ENCODE peak calls at places on chromosomes 12 and 14, in four cellular contexts. X is CD8-positive, alpha-beta T cell; A is left ventricle myocardium inferior; N is hepatocyte. J is an unnamed sample.

GRCh38 chr14:29821665-29822429 is 105.8 kb downstream of the PRKD1 start:
- DNase-seq in X (no peak), A (no peak), N (no peak), J (no peak)

GRCh38 chr12:47882796-47883546 is 21.8 kb downstream of the VDR start:
- DNase-seq in X (no peak), A (no peak), N (no peak), J (no peak)

GRCh38 chr14:23624830-23625404 is 11.2 kb upstream of the DHRS2 start:
- DNase-seq in X (no peak), A (no peak), N (no peak), J (no peak)

GRCh38 chr14:81211844-81212243 is 8.9 kb downstream of the GTF2A1 start:
- DNase-seq in X (peak), A (peak), N (peak), J (peak)

GRCh38 chr12:91986084-91986483 is 159.6 kb downstream of the BTG1 start:
- DNase-seq in X (no peak), A (no peak), N (no peak), J (no peak)

GRCh38 chr12:92463171-92463570 is 239.6 kb upstream of the PLEKHG7 start:
- DNase-seq in X (no peak), A (no peak), N (no peak), J (no peak)

GRCh38 chr14:100879194-100879593 is 24.3 kb downstream of the RTL1 start:
- DNase-seq in X (no peak), A (no peak), N (no peak), J (no peak)

GRCh38 chr14:26597136-26598080 is at the start of gene NOVA1:
- DNase-seq in X (no peak), A (peak), N (peak), J (no peak)

GRCh38 chr14:102492523-102492910 is 17.1 kb downstream of the ANKRD9 start:
- DNase-seq in X (no peak), A (no peak), N (no peak), J (no peak)

GRCh38 chr12:3157581-3158328 is 80.6 kb downstream of the TSPAN9 start:
- DNase-seq in X (no peak), A (no peak), N (no peak), J (no peak)

GRCh38 chr12:62130400-62130799 is 129.8 kb upstream of the USP15 start:
- DNase-seq in X (no peak), A (no peak), N (no peak), J (no peak)

GRCh38 chr12:114399664-114400211 is 6.2 kb downstream of the TBX5 start:
- DNase-seq in X (no peak), A (no peak), N (peak), J (no peak)

GRCh38 chr14:25111061-25111601 is 61.2 kb upstream of the STXBP6 start:
- DNase-seq in X (no peak), A (no peak), N (peak), J (no peak)

DNA sequence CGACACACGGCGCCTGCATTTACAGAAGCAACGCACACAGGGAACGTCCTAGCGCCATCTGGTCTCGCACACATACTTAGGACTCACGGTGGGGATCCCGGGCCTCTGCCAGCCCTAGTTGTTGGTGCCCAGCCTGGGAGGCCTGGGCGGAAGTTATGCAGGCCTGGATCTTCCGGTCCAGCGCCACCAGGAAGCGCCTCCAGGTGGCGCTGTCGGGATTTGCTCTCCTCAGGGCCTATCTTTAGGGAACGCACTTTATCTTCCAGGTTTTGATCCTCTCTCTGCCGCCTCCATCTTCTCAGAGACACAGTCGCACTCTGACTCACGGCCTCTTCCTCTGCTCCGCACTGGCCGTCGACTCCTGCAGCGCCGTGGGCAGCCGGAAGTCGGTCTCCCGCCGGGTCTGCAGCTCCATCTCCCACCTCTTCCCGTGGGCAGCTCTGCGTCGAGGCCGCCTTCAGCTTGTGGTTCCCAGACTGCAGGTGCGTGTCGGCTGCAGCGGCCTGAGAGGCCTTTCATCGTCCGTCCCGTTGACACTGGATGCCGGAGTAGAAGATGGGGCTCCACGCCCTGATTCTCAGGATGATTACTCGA is 760.4 kb downstream of the TMEM121 start:
- DNase-seq in X (peak), A (no peak), N (no peak), J (peak)
- TF ChIP-seq CTCF in X (peak), A (no peak), N (no peak), J (peak)

DNA sequence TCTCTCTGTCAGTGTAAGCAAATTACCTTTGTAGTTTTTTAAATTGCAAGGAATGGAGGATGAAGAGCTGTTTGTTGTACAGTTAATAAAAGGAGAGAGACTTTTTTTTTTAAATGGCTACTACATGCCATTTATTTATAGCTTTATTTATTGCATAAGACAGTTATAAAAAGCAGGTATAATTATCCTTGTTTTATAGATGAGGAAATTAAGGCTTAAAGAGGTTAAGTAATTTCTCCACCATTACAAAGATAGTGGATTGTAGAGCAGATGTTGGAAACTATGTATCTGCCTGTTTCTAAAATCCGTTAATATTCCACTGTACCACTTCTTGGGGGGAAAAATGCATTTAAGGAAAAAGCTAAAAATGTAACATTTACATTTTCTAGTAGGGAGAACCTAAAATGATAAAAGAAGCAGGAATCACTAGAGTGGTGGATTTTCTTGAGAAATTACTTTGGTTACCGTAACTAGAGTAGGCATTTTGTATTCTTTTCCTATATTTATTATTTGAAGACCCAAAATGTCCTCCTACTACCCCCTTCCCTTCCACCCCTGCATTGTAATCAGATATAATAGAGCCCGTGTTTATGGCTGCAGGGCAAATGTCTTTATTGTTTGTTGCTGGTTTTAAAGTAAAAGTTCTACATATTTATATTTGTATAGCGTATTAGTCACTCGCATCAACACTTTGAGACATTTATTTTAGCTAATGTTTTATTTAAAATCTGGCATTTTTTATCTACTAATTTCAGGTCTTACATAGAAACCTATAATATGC is 2.3 kb downstream of the SNAPC1 start:
- DNase-seq in X (no peak), A (no peak), N (no peak), J (no peak)
- H3K4me3 ChIP-seq in X (no peak), A (peak), N (no peak), J (peak)

GRCh38 chr14:94372021-94372605 is 16.3 kb downstream of the SERPINA1 start:
- DNase-seq in X (no peak), A (no peak), N (no peak), J (no peak)
- TF ChIP-seq CTCF in X (no peak), A (no peak), N (no peak), J (peak)

GRCh38 chr12:89346741-89347324 is 5.5 kb downstream of the DUSP6 start:
- DNase-seq in X (no peak), A (peak), N (no peak), J (peak)
- H3K4me3 ChIP-seq in X (no peak), A (peak), N (no peak), J (peak)

GRCh38 chr12:19507823-19508222 is 68.5 kb downstream of the AEBP2 start:
- DNase-seq in X (no peak), A (no peak), N (no peak), J (peak)
- TF ChIP-seq CTCF in X (no peak), A (peak), N (peak), J (no peak)

GRCh38 chr12:131896080-131896810 is 1.8 kb downstream of the ULK1 start:
- DNase-seq in X (peak), A (peak), N (peak), J (peak)

GRCh38 chr12:131896811-131897270 is 2.4 kb downstream of the ULK1 start:
- DNase-seq in X (no peak), A (peak), N (no peak), J (no peak)

GRCh38 chr12:131894981-131895639 is 688 bp downstream of the ULK1 start:
- DNase-seq in X (peak), A (no peak), N (peak), J (peak)

GRCh38 chr12:131894313-131894860 is at the start of gene ULK1:
- DNase-seq in X (peak), A (peak), N (peak), J (peak)

DNA sequence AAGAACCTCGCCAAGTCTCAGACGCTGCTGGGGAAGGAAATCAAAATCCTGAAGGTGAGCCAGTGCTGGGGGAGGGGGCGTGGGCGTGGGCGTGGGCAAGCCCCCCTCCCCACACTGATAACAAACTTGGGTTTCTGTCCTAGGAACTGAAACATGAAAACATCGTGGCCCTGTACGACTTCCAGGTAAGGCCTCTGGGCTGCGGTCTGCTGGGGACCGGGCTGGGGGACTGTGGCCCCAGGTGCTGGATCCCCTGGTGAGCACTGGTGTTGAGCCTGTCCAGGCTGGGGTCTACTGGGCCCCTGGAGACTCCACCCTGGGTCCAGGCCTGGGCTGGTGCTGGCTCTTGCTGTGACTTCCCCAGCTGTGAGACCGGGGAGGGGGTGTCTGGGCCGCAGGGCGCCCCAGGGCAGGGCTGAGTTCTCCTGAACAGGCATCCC is 1.2 kb downstream of the ULK1 start:
- DNase-seq in X (no peak), A (no peak), N (peak), J (no peak)
- H3K4me3 ChIP-seq in X (peak), A (peak), N (peak), J (peak)

J was measured in NB4.